ENCODE peak calls at places on chromosomes 16 and 17, in four cellular contexts. W, P, M and V are unnamed samples.

GRCh38 chr16:53768593-53768992 is 64.6 kb downstream of the FTO start:
- DNase-seq in W (no peak), M (peak), P (no peak), V (peak)

GRCh38 chr16:53501216-53501859 is 1.7 kb downstream of the AKTIP start:
- DNase-seq in P (no peak), W (no peak), M (no peak), V (peak)

GRCh38 chr17:82242977-82243647 is 14.3 kb downstream of the SLC16A3 start:
- DNase-seq in W (peak), P (peak), M (peak), V (peak)

GRCh38 chr16:11914759-11915643 is 755 bp downstream of the GSPT1 start:
- DNase-seq in M (peak), W (no peak), P (peak), V (peak)

GRCh38 chr16:88768041-88768876 is 16.8 kb downstream of the PIEZO1 start:
- DNase-seq in M (peak), P (no peak), W (peak), V (peak)

GRCh38 chr17:81870155-81870977 is 771 bp downstream of the ARHGDIA start:
- DNase-seq in P (peak), M (peak), W (no peak), V (peak)

GRCh38 chr17:35519442-35519841 is 18.0 kb downstream of the SLFN12L start:
- DNase-seq in W (no peak), M (no peak), P (no peak), V (no peak)

GRCh38 chr16:15509593-15510520 is 75.5 kb downstream of the BMERB1 start:
- DNase-seq in M (peak), P (no peak), W (no peak), V (peak)

GRCh38 chr17:75517277-75517865 is 1.0 kb downstream of the TSEN54 start:
- DNase-seq in M (no peak), P (peak), W (no peak), V (no peak)

DNA sequence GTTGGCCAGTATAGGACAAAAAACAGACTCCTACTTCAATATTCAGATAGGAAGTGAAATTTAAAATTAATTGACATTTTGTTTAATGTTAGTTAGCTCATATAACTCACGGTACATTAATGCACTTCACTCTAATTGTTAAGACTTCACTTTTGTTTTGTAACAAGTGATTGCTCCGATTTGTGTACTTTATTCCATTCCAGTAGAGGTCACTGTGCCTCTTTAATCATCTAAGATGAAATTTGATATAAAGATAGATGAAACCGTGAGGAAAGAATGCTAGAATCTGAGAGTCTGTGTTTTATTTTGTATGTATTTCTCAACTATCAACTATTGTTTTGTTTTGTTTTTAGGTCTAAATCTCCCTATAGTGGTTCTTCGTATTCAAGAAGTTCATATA is 29.0 kb downstream of the RBBP6 start:
- DNase-seq in W (no peak), P (no peak), M (peak), V (peak)
- TF ChIP-seq CTCF in W (peak), P (peak), M (peak), V (peak)

DNA sequence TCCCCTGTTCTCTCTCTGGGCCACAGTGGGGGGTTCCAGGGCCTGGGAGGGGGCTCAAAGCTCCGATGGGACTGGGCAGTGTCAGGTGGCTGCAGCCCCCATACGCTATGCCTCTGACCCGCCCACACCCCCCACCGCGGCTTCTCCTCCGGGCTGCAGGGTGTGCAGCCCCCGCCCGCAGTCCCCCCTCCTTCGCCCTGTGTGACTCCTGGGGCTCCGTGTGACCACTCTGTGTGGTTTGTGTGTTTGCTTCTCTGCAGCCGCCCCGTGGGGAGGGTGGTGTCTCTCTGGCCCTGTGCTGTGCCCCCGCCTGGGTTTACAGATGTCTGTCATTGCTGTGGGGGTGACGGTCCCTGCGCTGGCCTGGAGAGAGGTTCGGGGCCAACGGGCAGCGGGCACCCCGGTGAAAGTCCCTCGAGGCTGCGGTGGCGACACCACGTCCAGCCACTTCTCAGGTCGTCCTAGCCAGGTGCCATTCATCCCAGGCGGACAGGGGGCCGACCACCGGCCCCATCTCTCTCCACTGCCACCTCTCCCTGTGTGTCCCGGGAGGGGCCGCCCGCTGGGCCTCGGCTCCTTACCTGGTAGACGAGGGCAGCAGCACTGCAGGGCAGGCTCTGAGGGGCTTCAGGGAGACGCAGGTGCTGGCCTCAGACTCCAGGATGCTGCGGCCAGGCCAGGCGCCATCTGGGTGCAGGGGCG is 5.5 kb downstream of the SSTR5 start:
- DNase-seq in P (no peak), M (no peak), W (no peak), V (no peak)
- H3K4me3 ChIP-seq in P (no peak), M (no peak), W (peak), V (no peak)

DNA sequence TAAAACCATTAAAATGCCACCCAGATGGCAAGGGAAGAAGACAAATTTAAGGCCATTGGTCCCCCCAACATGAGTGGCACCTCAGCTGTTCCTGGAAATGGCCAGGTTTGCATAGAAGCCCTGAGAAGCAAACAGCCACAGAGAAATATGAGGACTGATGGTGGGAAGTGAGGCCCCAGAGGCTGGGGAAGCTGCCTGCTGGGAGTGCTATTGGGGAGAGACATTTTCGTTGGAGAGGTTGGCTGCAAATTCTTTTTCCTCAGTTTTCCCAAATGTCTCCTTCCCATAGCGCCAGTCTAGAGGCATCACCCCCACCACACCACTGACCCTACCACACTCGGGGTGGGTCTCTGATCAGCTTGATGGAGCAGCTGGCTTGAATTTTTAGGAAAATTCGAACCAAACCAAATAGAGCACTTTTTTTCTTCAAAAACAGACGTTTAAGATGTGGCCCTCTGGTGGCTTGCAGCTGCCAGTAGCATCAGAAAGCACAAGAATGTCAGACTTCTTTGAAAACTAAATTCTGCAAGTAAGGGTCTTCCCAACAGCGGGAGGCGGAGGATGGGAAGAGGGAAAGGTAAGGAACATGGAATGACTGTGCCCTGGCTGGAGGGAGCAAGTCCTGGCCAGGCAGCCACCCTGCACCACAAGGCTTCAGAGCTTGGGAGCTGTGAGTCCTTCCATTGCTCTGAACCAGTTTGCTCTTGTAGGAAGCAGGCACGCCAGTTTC is 13.2 kb upstream of the SLC12A3 start:
- DNase-seq in M (peak), W (no peak), P (no peak), V (peak)
- TF ChIP-seq CTCF in M (peak), W (no peak), P (no peak), V (peak)

DNA sequence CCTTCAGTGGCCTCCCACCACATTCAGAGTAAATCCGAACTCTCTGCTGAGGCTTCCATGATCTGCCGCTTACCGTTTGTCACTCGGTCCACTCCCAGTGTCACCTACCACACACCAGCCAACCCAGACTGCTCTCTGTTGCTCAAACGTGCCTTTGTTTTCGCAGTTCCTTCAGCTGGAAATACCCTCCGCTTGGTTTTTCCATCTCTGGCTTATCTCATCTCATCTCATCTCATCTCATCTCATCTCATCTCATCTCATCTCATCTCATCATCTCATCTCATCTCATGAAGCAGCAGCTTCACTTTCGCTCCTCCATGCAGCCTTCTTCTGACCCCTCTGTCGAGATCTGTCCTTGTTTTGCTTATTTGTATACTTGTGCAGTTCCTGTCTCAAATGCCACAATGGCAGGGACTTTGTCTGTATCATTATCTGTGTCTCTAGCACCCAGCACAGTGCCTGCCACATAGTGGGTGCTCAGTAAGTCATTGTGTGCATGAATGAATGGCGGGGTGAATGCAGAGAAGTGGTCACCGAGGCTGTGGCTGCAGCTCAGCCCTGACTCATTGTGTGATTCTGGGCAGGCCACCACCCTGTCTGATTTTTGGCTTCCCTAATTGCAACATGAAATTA is 3.8 kb upstream of the SNX20 start:
- DNase-seq in P (no peak), M (no peak), W (peak), V (no peak)
- H3K4me3 ChIP-seq in P (no peak), M (no peak), W (no peak), V (no peak)

DNA sequence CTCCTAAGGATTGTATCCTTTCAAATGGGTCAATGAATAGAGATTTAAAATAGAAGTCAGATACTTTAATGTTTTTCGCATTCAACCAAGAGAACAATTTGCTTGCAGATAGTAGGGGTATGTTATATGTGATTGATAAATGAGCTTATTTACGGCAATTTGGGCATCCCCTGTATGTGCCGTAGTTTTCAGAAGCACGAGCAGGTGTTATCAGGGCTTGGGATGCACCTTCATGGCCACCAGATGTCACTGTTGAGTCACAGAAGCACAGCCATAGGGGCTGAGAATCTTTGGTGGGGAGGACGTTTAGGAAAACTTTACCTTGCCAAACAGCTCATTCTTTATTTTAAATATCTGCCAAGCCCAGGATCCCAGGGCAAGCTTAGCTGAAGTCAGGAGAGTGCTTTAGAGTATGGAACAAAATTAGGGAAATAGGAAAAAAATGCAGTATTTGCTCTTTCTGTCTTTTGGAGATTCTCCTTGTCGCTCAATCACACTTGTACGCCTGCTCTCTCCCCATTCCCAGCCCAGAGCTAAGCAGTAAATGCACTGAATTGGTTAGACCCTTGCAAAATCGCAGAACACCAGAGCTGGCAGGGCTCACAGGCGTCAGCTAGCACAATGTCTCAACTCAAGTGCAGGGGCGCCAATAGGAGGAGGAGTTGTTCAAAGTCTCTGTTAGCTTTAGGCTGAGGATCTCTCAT is 93.6 kb upstream of the MPHOSPH6 start:
- DNase-seq in W (peak), M (peak), P (peak), V (peak)
- TF ChIP-seq CTCF in W (peak), M (no peak), P (peak), V (peak)

DNA sequence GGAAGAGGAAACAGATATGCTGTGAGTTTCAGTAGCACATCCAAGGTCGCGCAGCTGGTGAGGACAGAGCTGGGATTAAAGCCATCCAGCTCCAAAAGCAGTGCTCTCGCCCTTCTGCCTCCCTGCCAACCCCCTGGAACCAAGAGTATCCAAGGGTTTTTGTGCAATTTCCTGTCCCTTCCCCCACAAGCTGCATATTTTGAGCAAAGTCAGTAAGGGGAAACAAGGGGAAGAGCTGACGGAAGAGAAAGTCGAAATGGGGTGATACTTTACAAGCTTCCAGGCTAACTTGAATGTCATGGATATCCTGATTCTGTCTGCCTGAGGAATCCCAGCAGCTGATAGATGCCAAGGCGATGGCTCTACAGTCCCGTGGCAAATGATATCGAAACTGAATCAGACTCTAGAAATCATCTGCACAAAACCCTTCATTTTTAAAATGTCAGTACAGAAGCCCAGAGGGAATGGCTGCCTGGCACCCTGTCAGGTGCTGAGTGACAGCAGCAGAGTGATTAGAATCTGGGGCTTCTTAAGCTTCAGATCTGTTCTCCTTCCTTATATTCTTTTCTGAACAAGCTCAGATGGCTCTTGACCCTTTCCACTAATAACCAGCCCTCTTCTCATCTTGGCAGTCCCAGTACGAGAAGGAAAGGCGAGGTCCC is 42.9 kb upstream of the TEKT3 start:
- DNase-seq in M (peak), P (peak), W (peak), V (peak)
- H3K4me3 ChIP-seq in M (peak), P (no peak), W (peak), V (peak)

GRCh38 chr17:37438141-37438540 is 31.5 kb downstream of the TADA2A start:
- DNase-seq in M (no peak), W (no peak), P (no peak), V (no peak)
- TF ChIP-seq CTCF in M (peak), W (no peak), P (no peak), V (no peak)